ENCODE peak calls at places on chromosome 5, in nine cellular contexts. M is upper lobe of right lung; S is psoas muscle; O is tibial artery; T is OCI-LY7; X is CD8-positive, alpha-beta T cell; P is AG04450; W is tibial nerve; J is left ventricle myocardium inferior. A is an unnamed sample.

GRCh38 chr5:160797020-160797419 is 55.0 kb downstream of the ATP10B start:
- DNase-seq in M (no peak), S (no peak), O (no peak), T (no peak), X (no peak), P (no peak), W (no peak), J (no peak), A (no peak)

GRCh38 chr5:127673401-127673800 is 24.5 kb downstream of the CTXN3 start:
- DNase-seq in M (no peak), S (no peak), O (no peak), T (no peak), X (no peak), P (no peak), W (no peak), J (no peak), A (no peak)

GRCh38 chr5:133992429-133993151 is 12.2 kb downstream of the VDAC1 start:
- DNase-seq in M (no peak), S (peak), O (no peak), T (peak), X (no peak), P (no peak), W (no peak), J (peak), A (no peak)

GRCh38 chr5:103505581-103506305 is 56.8 kb downstream of the NUDT12 start:
- DNase-seq in M (no peak), S (no peak), O (no peak), T (no peak), X (no peak), P (peak), W (no peak), J (no peak), A (no peak)

GRCh38 chr5:485943-486491 is 38.2 kb downstream of the SLC9A3 start:
- DNase-seq in M (no peak), S (no peak), O (no peak), T (no peak), X (no peak), P (no peak), W (no peak), J (no peak), A (no peak)

GRCh38 chr5:79552984-79553383 is 39.0 kb upstream of the HOMER1 start:
- DNase-seq in M (no peak), S (no peak), O (no peak), T (no peak), X (no peak), P (no peak), W (no peak), J (no peak), A (no peak)

GRCh38 chr5:173657745-173658422 is 41.4 kb upstream of the BOD1 start:
- DNase-seq in M (no peak), S (no peak), O (no peak), T (no peak), X (no peak), P (no peak), W (no peak), J (no peak), A (no peak)

GRCh38 chr5:153079396-153079795 is 411.1 kb upstream of the GRIA1 start:
- DNase-seq in M (no peak), S (no peak), O (no peak), T (no peak), X (no peak), P (no peak), W (no peak), J (no peak), A (no peak)

GRCh38 chr5:24163091-24163490 is 481.7 kb downstream of the CDH10 start:
- DNase-seq in M (no peak), S (no peak), O (no peak), T (no peak), X (no peak), P (no peak), W (no peak), J (no peak), A (no peak)

GRCh38 chr5:40385544-40385943 is 294.2 kb upstream of the PTGER4 start:
- DNase-seq in M (no peak), S (no peak), O (no peak), T (no peak), X (no peak), P (peak), W (no peak), J (no peak), A (no peak)

GRCh38 chr5:15522141-15522540 is 22.2 kb downstream of the FBXL7 start:
- DNase-seq in M (no peak), S (no peak), O (no peak), T (no peak), X (no peak), P (no peak), W (no peak), J (no peak), A (no peak)

GRCh38 chr5:71697967-71698366 is 21.1 kb upstream of the CARTPT start:
- DNase-seq in M (no peak), S (no peak), O (no peak), T (peak), X (no peak), P (no peak), W (no peak), J (peak), A (no peak)

GRCh38 chr5:119330367-119331183 is 25.2 kb upstream of the TNFAIP8 start:
- DNase-seq in M (no peak), S (no peak), O (no peak), T (no peak), X (peak), P (no peak), W (no peak), J (no peak), A (no peak)

GRCh38 chr5:43711496-43711895 is 108.5 kb downstream of the NNT start:
- DNase-seq in M (no peak), S (no peak), O (no peak), T (no peak), X (no peak), P (no peak), W (no peak), J (no peak), A (no peak)

GRCh38 chr5:174688441-174689354 is 35.7 kb upstream of the MSX2 start:
- DNase-seq in M (no peak), S (no peak), O (no peak), T (no peak), X (no peak), P (no peak), W (no peak), J (no peak), A (no peak)

GRCh38 chr5:150001660-150002493 is 1.3 kb downstream of the HMGXB3 start:
- DNase-seq in M (no peak), S (no peak), O (peak), T (peak), X (peak), P (no peak), W (no peak), J (no peak), A (no peak)

GRCh38 chr5:107875834-107876233 is 205.1 kb upstream of the EFNA5 start:
- DNase-seq in M (no peak), S (no peak), O (peak), T (no peak), X (no peak), P (no peak), W (no peak), J (no peak), A (no peak)

GRCh38 chr5:14187660-14188059 is 44.5 kb downstream of the TRIO start:
- DNase-seq in M (no peak), S (no peak), O (no peak), T (no peak), X (no peak), P (no peak), W (no peak), J (no peak), A (no peak)

GRCh38 chr5:122371511-122372151 is 59.6 kb downstream of the SNCAIP start:
- DNase-seq in M (no peak), S (no peak), O (no peak), T (no peak), X (no peak), P (no peak), W (no peak), J (no peak), A (no peak)

GRCh38 chr5:97545856-97546570 is 363.0 kb upstream of the RIOK2 start:
- DNase-seq in M (no peak), S (no peak), O (no peak), T (no peak), X (no peak), P (no peak), W (no peak), J (no peak), A (no peak)

GRCh38 chr5:172164773-172165212 is 23.2 kb downstream of the STK10 start:
- DNase-seq in M (no peak), S (no peak), O (no peak), T (no peak), X (no peak), P (no peak), W (peak), J (peak), A (no peak)

GRCh38 chr5:119293202-119293829 is 62.5 kb upstream of the TNFAIP8 start:
- DNase-seq in M (no peak), S (no peak), O (no peak), T (no peak), X (no peak), P (no peak), W (no peak), J (no peak), A (no peak)

GRCh38 chr5:98827161-98827560 is 53.7 kb downstream of the RGMB start:
- DNase-seq in M (no peak), S (no peak), O (no peak), T (peak), X (no peak), P (peak), W (no peak), J (no peak), A (no peak)

GRCh38 chr5:84181093-84181492 is 203.6 kb downstream of the EDIL3 start:
- DNase-seq in M (no peak), S (no peak), O (no peak), T (no peak), X (no peak), P (no peak), W (no peak), J (no peak), A (no peak)

GRCh38 chr5:68049053-68049713 is 166.4 kb upstream of the PIK3R1 start:
- DNase-seq in M (no peak), S (no peak), O (no peak), T (no peak), X (no peak), P (no peak), W (no peak), J (no peak), A (no peak)

GRCh38 chr5:115170128-115170923 is 618 bp upstream of the TRIM36 start:
- DNase-seq in M (no peak), S (no peak), O (no peak), T (no peak), X (no peak), P (no peak), W (no peak), J (no peak), A (no peak)

GRCh38 chr5:545641-546375 is 21.6 kb upstream of the SLC9A3 start:
- DNase-seq in M (peak), S (peak), O (no peak), T (no peak), X (no peak), P (no peak), W (peak), J (peak), A (no peak)

GRCh38 chr5:37893414-37894134 is 53.7 kb upstream of the GDNF start:
- DNase-seq in M (no peak), S (no peak), O (no peak), T (no peak), X (no peak), P (no peak), W (no peak), J (no peak), A (no peak)

GRCh38 chr5:75072066-75072465 is 19.7 kb upstream of the GCNT4 start:
- DNase-seq in M (no peak), S (no peak), O (no peak), T (no peak), X (no peak), P (no peak), W (no peak), J (no peak), A (no peak)

GRCh38 chr5:11281842-11282241 is 520.8 kb upstream of the DAP start:
- DNase-seq in M (no peak), S (no peak), O (no peak), T (no peak), X (no peak), P (no peak), W (no peak), J (no peak), A (no peak)

GRCh38 chr5:149002053-149002452 is 60.8 kb downstream of the SH3TC2 start:
- DNase-seq in M (no peak), S (peak), O (no peak), T (no peak), X (no peak), P (peak), W (no peak), J (no peak), A (no peak)

GRCh38 chr5:116573279-116573616 is 1.4 kb downstream of the SEMA6A start:
- DNase-seq in M (peak), S (peak), O (peak), T (no peak), X (no peak), P (no peak), W (no peak), J (peak), A (no peak)

GRCh38 chr5:116573617-116574431 is 799 bp downstream of the SEMA6A start:
- DNase-seq in M (peak), S (no peak), O (peak), T (no peak), X (no peak), P (no peak), W (no peak), J (peak), A (no peak)

GRCh38 chr5:116574682-116575634 is at the start of gene SEMA6A:
- DNase-seq in M (peak), S (peak), O (peak), T (no peak), X (no peak), P (peak), W (peak), J (peak), A (peak)

GRCh38 chr5:116571568-116572321 is 2.9 kb downstream of the SEMA6A start:
- DNase-seq in M (no peak), S (no peak), O (no peak), T (no peak), X (no peak), P (no peak), W (no peak), J (no peak), A (no peak)

GRCh38 chr5:116572375-116573278 is 2.0 kb downstream of the SEMA6A start:
- DNase-seq in M (peak), S (peak), O (peak), T (no peak), X (no peak), P (no peak), W (no peak), J (peak), A (no peak)
- H3K4me3 ChIP-seq in M (peak), S (peak), O (peak), T (no peak), X (no peak), P (no peak), W (peak), J (peak), A (peak)

DNA sequence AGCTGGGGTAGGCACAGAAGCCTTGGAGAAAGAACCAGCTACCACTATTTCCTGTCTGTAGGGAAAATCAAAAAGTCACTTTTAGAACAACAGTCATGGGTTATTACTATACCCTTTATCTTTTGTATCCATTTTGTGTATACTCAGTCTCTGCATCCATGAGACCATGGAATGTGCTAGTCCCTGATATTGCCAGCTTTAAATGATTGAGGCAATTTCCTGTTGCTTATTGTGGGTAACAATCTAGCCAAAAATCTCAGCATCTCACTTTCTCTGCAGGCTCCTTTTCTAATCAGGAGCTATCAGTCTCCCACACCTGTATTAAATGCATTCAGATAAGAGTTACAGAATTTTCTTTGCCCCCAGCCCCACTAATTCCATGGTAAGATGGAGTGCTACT is 968 bp upstream of the KDM3B start:
- DNase-seq in M (no peak), S (no peak), O (no peak), T (no peak), X (no peak), P (no peak), W (no peak), J (no peak), A (no peak)
- H3K27ac ChIP-seq in M (no peak), S (peak), O (no peak), T (no peak), X (no peak), P (no peak), W (no peak), J (peak), A (peak)

DNA sequence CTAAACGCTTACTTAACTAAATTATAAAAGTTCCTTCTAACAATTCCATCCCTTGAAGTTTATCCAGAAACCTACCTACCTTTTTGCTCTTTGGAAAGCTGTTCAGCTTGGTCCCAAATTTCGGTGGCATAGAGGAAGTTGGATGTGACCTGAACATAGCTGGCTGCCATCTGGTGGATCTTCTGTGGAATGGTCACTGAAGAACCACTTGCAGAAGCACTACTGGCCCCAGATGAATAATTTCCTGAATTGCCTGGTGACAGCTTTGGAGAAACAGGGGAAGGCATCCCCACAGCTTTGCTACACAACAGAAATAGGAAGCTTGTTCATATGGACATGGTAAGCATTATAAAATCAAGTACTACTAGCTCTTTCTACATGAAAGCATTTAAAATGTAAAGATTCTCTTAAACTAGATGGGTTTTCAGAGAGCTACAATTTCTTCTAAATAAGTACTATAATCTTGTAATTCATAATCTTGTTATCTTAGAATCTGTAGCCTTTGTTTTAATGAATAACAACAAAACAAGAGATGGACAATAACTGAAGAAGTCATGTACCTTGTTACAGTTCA is 9.9 kb downstream of the LEAP2 start:
- DNase-seq in M (no peak), S (no peak), O (peak), T (peak), X (peak), P (peak), W (no peak), J (no peak), A (no peak)
- TF ChIP-seq CTCF in M (peak), S (peak), O (peak), T (peak), X (peak), P (peak), W (peak), J (peak), A (no peak)

GRCh38 chr5:177425196-177425800 is 1.2 kb upstream of the GRK6 start:
- DNase-seq in M (no peak), S (no peak), O (no peak), T (no peak), X (no peak), P (no peak), W (no peak), J (no peak), A (peak)
- H3K4me3 ChIP-seq in M (peak), S (peak), O (peak), T (peak), X (peak), P (peak), W (peak), J (peak), A (peak)

GRCh38 chr5:56481998-56482698 is 249.0 kb upstream of the ANKRD55 start:
- DNase-seq in M (no peak), S (no peak), O (no peak), T (peak), X (no peak), P (no peak), W (no peak), J (no peak), A (no peak)
- H3K27ac ChIP-seq in M (peak), S (peak), O (no peak), T (no peak), X (no peak), P (no peak), W (peak), J (peak), A (peak)

A was measured in coronary artery.